ENCODE peak calls at places on chromosomes 3 and 15, in four cellular contexts. H, S, X and D are unnamed samples.

GRCh38 chr15:96362759-96363678 is 32.5 kb downstream of the NR2F2 start:
- DNase-seq in H (no peak), S (no peak), X (no peak), D (no peak)

GRCh38 chr15:68414591-68414990 is 17.4 kb downstream of the ITGA11 start:
- DNase-seq in H (no peak), S (no peak), X (no peak), D (no peak)

GRCh38 chr3:135448520-135448919 is 517.0 kb upstream of the PPP2R3A start:
- DNase-seq in H (no peak), S (no peak), X (no peak), D (no peak)

GRCh38 chr3:190077646-190078045 is 43.1 kb downstream of the P3H2 start:
- DNase-seq in H (no peak), S (no peak), X (no peak), D (no peak)

GRCh38 chr15:60918234-60918964 is 310.7 kb downstream of the RORA start:
- DNase-seq in H (no peak), S (peak), X (no peak), D (no peak)

GRCh38 chr3:56778904-56779303 is 22.8 kb downstream of the ARHGEF3 start:
- DNase-seq in H (no peak), S (no peak), X (no peak), D (no peak)

GRCh38 chr3:69086133-69086722 is 1.5 kb downstream of the ARL6IP5 start:
- DNase-seq in H (peak), S (peak), X (peak), D (peak)

GRCh38 chr3:104896624-104897023 is 470.1 kb upstream of the ALCAM start:
- DNase-seq in H (no peak), S (no peak), X (no peak), D (no peak)

GRCh38 chr3:121661376-121661775 is 673 bp upstream of the HCLS1 start:
- DNase-seq in H (no peak), S (no peak), X (no peak), D (no peak)

GRCh38 chr3:71407833-71408232 is 175.7 kb downstream of the FOXP1 start:
- DNase-seq in H (no peak), S (no peak), X (no peak), D (no peak)

GRCh38 chr3:129305592-129306091 is 27.0 kb downstream of the HMCES start:
- DNase-seq in H (no peak), S (no peak), X (peak), D (peak)

GRCh38 chr3:197478746-197479668 is 76.8 kb downstream of the BDH1 start:
- DNase-seq in H (peak), S (peak), X (no peak), D (no peak)

GRCh38 chr3:56681963-56682457 is 1.1 kb downstream of the TASOR start:
- DNase-seq in H (no peak), S (no peak), X (no peak), D (no peak)

GRCh38 chr15:62118446-62118964 is 46.6 kb downstream of the C2CD4B start:
- DNase-seq in H (no peak), S (no peak), X (no peak), D (peak)

GRCh38 chr3:189896533-189896932 is 224.2 kb downstream of the P3H2 start:
- DNase-seq in H (no peak), S (no peak), X (no peak), D (no peak)

GRCh38 chr3:126373682-126374601 is 16.7 kb upstream of the KLF15 start:
- DNase-seq in H (no peak), S (peak), X (peak), D (peak)

GRCh38 chr3:48999085-48999858 is 7.9 kb upstream of the WDR6 start:
- DNase-seq in H (no peak), S (no peak), X (no peak), D (no peak)

GRCh38 chr15:89806565-89807550 is 7.8 kb downstream of the ANPEP start:
- DNase-seq in H (no peak), S (no peak), X (no peak), D (no peak)

GRCh38 chr3:48561045-48561736 is 2.4 kb downstream of the UCN2 start:
- DNase-seq in H (no peak), S (no peak), X (peak), D (peak)